ENCODE peak calls at places on chromosome 17, in ten cellular contexts. C is MM.1S, Q is cardiac fibroblast, V is AG10803, X is dorsolateral prefrontal cortex, L is A549, J is mesendoderm, H is fibroblast of lung, Z is brain microvascular endothelial cell, T is left ventricle myocardium inferior. O is an unnamed sample.

GRCh38 chr17:14871921-14872320 is 393.2 kb downstream of the PMP22 start:
- DNase-seq in C (no peak), X (no peak), L (no peak), V (peak), H (peak), J (no peak), Q (peak), Z (no peak), T (no peak), O (no peak)

GRCh38 chr17:61040666-61041065 is 359.0 kb upstream of the TBX2 start:
- DNase-seq in T (no peak), Q (no peak), V (no peak), X (no peak), Z (no peak), L (no peak), H (no peak), J (no peak), C (no peak), O (no peak)

GRCh38 chr17:77332034-77332971 is 191.5 kb downstream of the SEC14L1 start:
- DNase-seq in V (no peak), T (no peak), Z (no peak), C (peak), X (peak), Q (no peak), J (no peak), H (no peak), L (no peak), O (peak)

GRCh38 chr17:64992325-64992802 is 64.2 kb downstream of the GNA13 start:
- DNase-seq in Q (no peak), T (no peak), X (no peak), Z (peak), V (peak), L (peak), J (peak), C (no peak), H (no peak), O (no peak)

GRCh38 chr17:16653367-16654041 is at the start of gene ZNF624:
- DNase-seq in V (peak), X (peak), J (peak), H (peak), L (peak), C (peak), Q (peak), T (peak), Z (peak), O (peak)

GRCh38 chr17:65472602-65473001 is 88.8 kb downstream of the AXIN2 start:
- DNase-seq in L (no peak), Z (no peak), X (no peak), V (peak), J (no peak), H (peak), T (no peak), C (no peak), Q (peak), O (no peak)

GRCh38 chr17:66965801-66966528 is 1.5 kb downstream of the CACNG4 start:
- DNase-seq in Q (no peak), Z (no peak), J (peak), X (no peak), C (peak), H (no peak), V (no peak), L (no peak), T (no peak), O (no peak)

GRCh38 chr17:52136173-52136572 is 22.3 kb downstream of the CA10 start:
- DNase-seq in J (no peak), Z (no peak), L (no peak), V (no peak), Q (no peak), T (no peak), H (no peak), C (no peak), X (peak), O (no peak)

GRCh38 chr17:17797119-17797809 is 39.5 kb downstream of the SREBF1 start:
- DNase-seq in V (no peak), X (no peak), J (no peak), L (no peak), C (no peak), T (no peak), Z (no peak), Q (no peak), H (no peak), O (no peak)

GRCh38 chr17:57086069-57086930 is 1.3 kb downstream of the AKAP1 start:
- DNase-seq in V (no peak), Q (no peak), C (peak), J (peak), T (no peak), H (no peak), Z (peak), L (peak), X (peak), O (no peak)

GRCh38 chr17:80804466-80804865 is 187.2 kb upstream of the CHMP6 start:
- DNase-seq in V (no peak), H (no peak), X (no peak), C (no peak), Q (no peak), L (no peak), Z (no peak), J (no peak), T (no peak), O (no peak)

GRCh38 chr17:3960764-3961163 is 3.5 kb downstream of the ATP2A3 start:
- DNase-seq in T (no peak), J (no peak), C (no peak), V (peak), H (peak), X (no peak), Q (peak), Z (peak), L (no peak), O (no peak)

GRCh38 chr17:32015245-32016013 is 8.2 kb downstream of the LRRC37B start:
- DNase-seq in J (no peak), V (no peak), Z (peak), X (no peak), Q (no peak), H (peak), C (no peak), T (no peak), L (no peak), O (no peak)

GRCh38 chr17:51560398-51560797 is 300.1 kb downstream of the UTP18 start:
- DNase-seq in Q (no peak), J (no peak), T (no peak), L (no peak), V (no peak), X (no peak), H (no peak), Z (no peak), C (no peak), O (no peak)

GRCh38 chr17:16987830-16988601 is 16.1 kb upstream of the TNFRSF13B start:
- DNase-seq in X (no peak), Q (peak), T (peak), H (peak), V (peak), Z (peak), C (peak), J (peak), L (peak), O (peak)

GRCh38 chr17:83185023-83186002 is 105.9 kb downstream of the METRNL start:
- DNase-seq in T (no peak), Q (no peak), C (no peak), L (no peak), H (no peak), X (peak), V (no peak), Z (no peak), J (no peak), O (no peak)

GRCh38 chr17:26731005-26731921 is 562.7 kb upstream of the WSB1 start:
- DNase-seq in Z (no peak), X (no peak), T (no peak), V (no peak), H (no peak), J (no peak), Q (no peak), C (no peak), L (no peak), O (no peak)

GRCh38 chr17:45770632-45771472 is 13.3 kb upstream of the CRHR1 start:
- DNase-seq in L (no peak), V (no peak), Q (no peak), T (no peak), Z (no peak), H (no peak), J (peak), C (no peak), X (no peak), O (no peak)

GRCh38 chr17:64326420-64327054 is 63.5 kb upstream of the TEX2 start:
- DNase-seq in C (no peak), Z (no peak), J (no peak), H (peak), X (no peak), Q (peak), T (peak), V (peak), L (no peak), O (peak)

GRCh38 chr17:19387921-19388521 is 1.0 kb upstream of the MFAP4 start:
- DNase-seq in C (no peak), Q (no peak), V (peak), X (no peak), J (peak), L (no peak), Z (no peak), H (peak), T (no peak), O (no peak)

GRCh38 chr17:77111916-77112315 is 28.9 kb upstream of the SEC14L1 start:
- DNase-seq in L (no peak), Q (no peak), J (no peak), T (no peak), Z (peak), V (no peak), C (no peak), H (no peak), X (no peak), O (no peak)

GRCh38 chr17:67434061-67434525 is 57.0 kb downstream of the PITPNC1 start:
- DNase-seq in X (no peak), L (no peak), Q (peak), H (no peak), V (no peak), Z (no peak), C (no peak), T (peak), J (peak), O (peak)

GRCh38 chr17:59853168-59853918 is 39.4 kb downstream of the TUBD1 start:
- DNase-seq in T (no peak), Z (peak), L (peak), C (peak), H (peak), X (no peak), V (peak), J (peak), Q (peak), O (no peak)

GRCh38 chr17:35423761-35424160 is 8.5 kb downstream of the SLFN12 start:
- DNase-seq in L (no peak), V (no peak), Q (peak), X (no peak), Z (peak), J (no peak), T (no peak), H (peak), C (no peak), O (no peak)

GRCh38 chr17:77281024-77281903 is 140.5 kb downstream of the SEC14L1 start:
- DNase-seq in C (peak), Z (no peak), J (peak), V (peak), L (peak), X (peak), Q (peak), H (peak), T (peak), O (peak)

GRCh38 chr17:66016231-66016630 is 175.7 kb downstream of the CEP112 start:
- DNase-seq in V (no peak), Q (no peak), L (no peak), T (no peak), X (no peak), J (no peak), C (no peak), H (no peak), Z (no peak), O (no peak)

GRCh38 chr17:50114849-50115357 is 15.1 kb downstream of the SAMD14 start:
- DNase-seq in C (peak), X (no peak), Z (peak), L (peak), V (peak), H (peak), T (no peak), J (peak), Q (peak), O (no peak)

GRCh38 chr17:43411820-43412529 is 13.2 kb downstream of the ARL4D start:
- DNase-seq in T (no peak), V (no peak), C (no peak), H (no peak), L (no peak), X (no peak), Q (no peak), Z (no peak), J (no peak), O (no peak)

GRCh38 chr17:53472586-53472985 is 350.1 kb upstream of the KIF2B start:
- DNase-seq in Q (no peak), L (no peak), H (peak), J (peak), T (no peak), Z (no peak), C (no peak), V (no peak), X (no peak), O (no peak)

GRCh38 chr17:64155090-64155630 is 25.2 kb upstream of the ERN1 start:
- DNase-seq in Q (no peak), T (no peak), X (no peak), C (no peak), V (no peak), J (no peak), Z (no peak), L (no peak), H (no peak), O (no peak)

GRCh38 chr17:31792007-31792585 is 66.9 kb downstream of the COPRS start:
- DNase-seq in Z (no peak), H (no peak), J (no peak), V (no peak), X (no peak), L (no peak), Q (no peak), T (no peak), C (no peak), O (no peak)

GRCh38 chr17:35740997-35741931 is 9.8 kb downstream of the RASL10B start:
- DNase-seq in H (no peak), T (no peak), Q (no peak), X (no peak), Z (no peak), L (no peak), V (no peak), C (no peak), J (peak), O (no peak)

DNA sequence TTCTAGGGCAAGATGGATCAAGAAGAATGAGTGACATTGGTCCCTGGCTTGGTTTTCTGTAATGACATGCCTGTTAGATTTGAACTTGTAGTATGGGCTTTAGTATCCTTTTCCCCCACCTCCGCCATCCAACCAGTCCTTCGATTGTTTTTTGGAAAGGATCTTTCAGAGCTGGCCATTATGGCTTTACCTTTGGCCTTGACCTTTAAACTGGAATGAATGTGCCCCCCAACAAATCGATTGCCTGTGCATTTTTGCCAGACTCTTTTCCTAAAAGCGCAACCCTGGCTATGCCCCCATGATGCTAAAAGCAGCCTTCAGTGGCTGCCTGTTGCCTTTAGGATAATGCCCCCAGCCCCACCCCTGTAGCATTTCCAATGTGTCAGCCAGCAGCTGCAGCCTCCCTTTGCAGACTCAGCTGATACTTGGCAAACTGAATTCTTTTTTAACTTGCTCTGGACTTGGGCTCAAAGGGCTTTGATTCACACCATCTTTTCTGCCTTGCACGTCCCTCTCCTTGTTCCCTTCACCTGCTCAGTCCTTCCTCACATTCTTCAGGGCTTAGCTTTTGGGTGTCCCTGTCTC is 4.0 kb downstream of the GPRC5C start:
- DNase-seq in V (no peak), T (no peak), J (no peak), Q (no peak), X (no peak), L (no peak), C (no peak), H (no peak), Z (no peak), O (no peak)
- H3K4me3 ChIP-seq in V (no peak), T (no peak), J (no peak), Q (no peak), X (no peak), L (no peak), C (no peak), H (no peak), Z (no peak), O (no peak)

GRCh38 chr17:39576187-39576586 is 31.5 kb downstream of the NEUROD2 start:
- DNase-seq in X (peak), T (no peak), Z (no peak), H (no peak), V (peak), L (peak), J (peak), C (no peak), Q (peak), O (no peak)

GRCh38 chr17:39578272-39578671 is 29.4 kb downstream of the NEUROD2 start:
- DNase-seq in Z (no peak), V (no peak), J (no peak), X (no peak), T (no peak), L (no peak), Q (no peak), C (no peak), H (no peak), O (no peak)

GRCh38 chr17:39579318-39580081 is 28.2 kb downstream of the NEUROD2 start:
- DNase-seq in T (peak), C (no peak), Q (peak), L (no peak), X (no peak), H (no peak), Z (no peak), J (peak), V (no peak), O (peak)

GRCh38 chr17:39568710-39569109 is 39.0 kb downstream of the NEUROD2 start:
- DNase-seq in Q (no peak), H (no peak), X (no peak), L (no peak), C (no peak), Z (no peak), T (no peak), V (no peak), J (no peak), O (no peak)

GRCh38 chr17:39573447-39574298 is 34.0 kb downstream of the NEUROD2 start:
- DNase-seq in X (peak), Z (peak), C (no peak), J (peak), Q (peak), L (peak), H (peak), V (peak), T (peak), O (peak)
- H3K4me3 ChIP-seq in X (peak), Z (peak), C (no peak), J (peak), Q (peak), L (peak), H (peak), V (peak), T (peak), O (peak)

GRCh38 chr17:73641779-73642580 is 2.3 kb downstream of the SDK2 start:
- DNase-seq in H (no peak), V (no peak), J (peak), X (no peak), C (no peak), Z (no peak), Q (no peak), L (no peak), T (no peak), O (no peak)

GRCh38 chr17:73643846-73644144 is 450 bp downstream of the SDK2 start:
- DNase-seq in X (no peak), L (no peak), Z (no peak), C (no peak), H (no peak), V (no peak), Q (no peak), J (no peak), T (no peak), O (no peak)

GRCh38 chr17:73642659-73643011 is 1.6 kb downstream of the SDK2 start:
- DNase-seq in L (no peak), Q (no peak), T (no peak), C (no peak), X (no peak), J (no peak), Z (no peak), H (no peak), V (no peak), O (no peak)

GRCh38 chr17:73644145-73645049 is at the start of gene SDK2:
- DNase-seq in T (no peak), X (no peak), V (no peak), Z (no peak), C (no peak), L (peak), H (no peak), Q (no peak), J (peak), O (no peak)

GRCh38 chr17:73643012-73643845 is 1.0 kb downstream of the SDK2 start:
- DNase-seq in H (no peak), Z (no peak), T (peak), J (peak), V (no peak), C (no peak), X (no peak), Q (no peak), L (peak), O (no peak)
- H3K4me3 ChIP-seq in H (no peak), Z (peak), T (peak), J (peak), V (peak), C (no peak), X (peak), Q (no peak), L (peak), O (peak)

GRCh38 chr17:37826497-37827115 is 81.7 kb upstream of the HNF1B start:
- DNase-seq in V (no peak), L (no peak), Z (no peak), Q (no peak), T (peak), H (no peak), C (no peak), J (no peak), X (no peak), O (peak)

GRCh38 chr17:37827905-37828304 is 83.0 kb upstream of the HNF1B start:
- DNase-seq in H (no peak), Q (no peak), T (no peak), X (no peak), V (no peak), L (no peak), J (no peak), C (no peak), Z (no peak), O (no peak)

GRCh38 chr17:37825851-37826250 is 81.0 kb upstream of the HNF1B start:
- DNase-seq in T (no peak), X (no peak), C (no peak), V (no peak), H (no peak), Q (no peak), L (no peak), Z (no peak), J (no peak), O (no peak)

GRCh38 chr17:37821025-37821713 is 76.3 kb upstream of the HNF1B start:
- DNase-seq in H (no peak), Q (no peak), T (no peak), C (peak), J (no peak), Z (no peak), X (no peak), V (no peak), L (no peak), O (no peak)

DNA sequence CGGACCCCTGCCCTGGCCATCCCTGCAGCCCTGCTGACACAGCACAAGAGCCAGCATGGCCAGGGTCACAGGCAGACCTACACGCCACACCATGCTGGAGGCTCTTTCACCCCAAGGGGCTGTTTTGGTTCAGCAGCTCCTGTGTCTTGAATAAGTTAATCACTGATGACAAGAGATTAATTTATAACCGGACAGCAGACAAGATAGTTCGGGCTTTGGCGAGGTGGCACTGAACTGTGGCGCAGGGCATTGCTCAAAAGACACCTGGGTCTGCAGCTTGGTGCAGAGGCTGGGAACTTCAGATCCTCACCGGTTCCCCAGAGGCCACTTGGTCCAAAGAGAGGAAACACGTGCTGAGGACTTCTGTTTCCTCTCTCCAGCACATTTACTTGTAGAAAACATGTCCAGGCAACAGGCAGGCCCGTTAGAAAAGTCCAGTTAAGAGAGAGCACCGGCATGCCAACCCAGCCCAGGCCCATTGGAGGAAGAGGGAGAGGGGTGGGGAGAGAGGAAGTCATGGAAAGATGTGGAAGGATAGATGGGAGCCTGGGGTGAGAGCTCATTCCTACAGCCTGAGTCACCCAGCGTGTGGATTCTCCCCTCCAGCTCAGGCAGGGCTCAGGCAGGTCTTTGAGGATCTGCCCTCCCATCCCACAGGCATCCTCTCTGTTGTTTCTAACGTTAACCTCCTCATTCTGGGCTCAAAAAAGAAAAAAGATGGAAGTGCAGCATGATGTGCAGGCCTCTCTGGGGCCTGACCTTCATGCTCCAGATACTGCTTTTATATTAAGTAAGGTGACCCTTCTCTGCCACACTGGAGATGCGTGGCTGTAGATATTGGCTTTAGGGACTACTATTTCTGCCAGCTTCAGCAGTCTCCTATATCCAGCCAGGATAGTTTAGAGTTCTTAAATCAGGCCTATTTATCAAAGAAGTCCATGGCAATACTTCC is 80.0 kb upstream of the HNF1B start:
- DNase-seq in L (peak), H (peak), T (no peak), Z (peak), C (no peak), X (no peak), Q (peak), J (peak), V (peak), O (no peak)
- H3K4me3 ChIP-seq in L (no peak), H (no peak), T (no peak), Z (no peak), C (no peak), X (no peak), Q (no peak), J (no peak), V (no peak), O (no peak)

GRCh38 chr17:998111-998510 is 1.2 kb downstream of the TIMM22 start:
- DNase-seq in Z (no peak), L (no peak), C (no peak), J (no peak), X (no peak), H (no peak), V (no peak), Q (no peak), T (no peak), O (no peak)
- H3K4me3 ChIP-seq in Z (peak), L (peak), C (peak), J (no peak), X (peak), H (peak), V (peak), Q (peak), T (peak), O (peak)